ENCODE peak calls at places on chromosomes 16 and 17, in eight cellular contexts. T, E, D, S, Q, U, J and N are unnamed samples.

GRCh38 chr16:3145151-3145550 is 10.3 kb downstream of the ZNF213 start:
- DNase-seq in Q (no peak), E (no peak), S (no peak), T (no peak), U (no peak), D (no peak), J (no peak), N (no peak)

GRCh38 chr17:17387017-17387416 is 83.8 kb downstream of the NT5M start:
- DNase-seq in D (no peak), Q (no peak), J (no peak), U (no peak), S (no peak), E (no peak), T (no peak), N (no peak)

GRCh38 chr16:87834668-87835473 is 34.4 kb downstream of the SLC7A5 start:
- DNase-seq in Q (no peak), D (no peak), S (no peak), J (no peak), U (no peak), E (peak; percentile 20), T (no peak), N (no peak)

GRCh38 chr16:88927010-88927409 is 50.0 kb downstream of the CBFA2T3 start:
- DNase-seq in T (no peak), D (no peak), J (peak; percentile 35), U (no peak), Q (no peak), S (no peak), E (no peak), N (no peak)

GRCh38 chr16:83206426-83206825 is 579.7 kb downstream of the CDH13 start:
- DNase-seq in D (no peak), U (no peak), S (no peak), J (no peak), Q (no peak), T (no peak), E (no peak), N (no peak)

GRCh38 chr16:11429823-11430222 is 84.6 kb downstream of the RMI2 start:
- DNase-seq in D (no peak), Q (no peak), T (no peak), E (no peak), J (no peak), S (no peak), U (no peak), N (no peak)

GRCh38 chr16:54246454-54246821 is 40.1 kb downstream of the IRX3 start:
- DNase-seq in Q (no peak), T (no peak), S (no peak), E (no peak), U (no peak), D (no peak), J (no peak), N (no peak)

GRCh38 chr16:75265911-75266701 is 14.7 kb upstream of the BCAR1 start:
- DNase-seq in J (peak; percentile 58), E (peak; percentile 48), S (peak; percentile 85), D (peak; percentile 83), Q (peak; percentile 31), T (peak; percentile 100), U (no peak), N (no peak)

GRCh38 chr17:30812218-30813177 is 12.0 kb downstream of the CRLF3 start:
- DNase-seq in E (peak; percentile 42), T (no peak), S (no peak), D (no peak), U (no peak), J (no peak), Q (no peak), N (no peak)

GRCh38 chr16:86239381-86239780 is 270.9 kb upstream of the FOXF1 start:
- DNase-seq in T (no peak), J (no peak), Q (no peak), U (no peak), E (no peak), D (no peak), S (no peak), N (no peak)